ENCODE peak calls at places on chromosomes 12 and 14, in eight cellular contexts. M is Daoy; E is Ammon's horn; I is omental fat pad; O is Jurkat, Clone E6-1; S is AG09319; T is H4; R is left colon. Z is an unnamed sample.

GRCh38 chr12:124506145-124506831 is 61.1 kb downstream of the NCOR2 start:
- DNase-seq in R (peak; percentile 82), S (no peak), O (no peak), I (peak; percentile 48), E (peak; percentile 58), M (peak; percentile 80), T (peak; percentile 58), Z (peak; percentile 73)

GRCh38 chr14:100671386-100671901 is 55.2 kb upstream of the DLK1 start:
- DNase-seq in E (no peak), T (no peak), R (no peak), I (no peak), S (no peak), M (no peak), O (no peak), Z (no peak)

GRCh38 chr12:108367436-108367835 is 28.3 kb upstream of the CMKLR1 start:
- DNase-seq in T (peak; percentile 25), S (peak; percentile 57), I (no peak), E (peak; percentile 40), M (peak; percentile 86), O (no peak), R (no peak), Z (no peak)

GRCh38 chr12:132600048-132601032 is 10.0 kb downstream of the LRCOL1 start:
- DNase-seq in R (peak; percentile 86), T (peak; percentile 60), S (no peak), I (no peak), E (peak; percentile 71), O (no peak), M (peak; percentile 73), Z (no peak)

GRCh38 chr14:55702501-55702900 is 122.5 kb downstream of the KTN1 start:
- DNase-seq in M (no peak), E (no peak), O (no peak), R (no peak), S (no peak), I (no peak), T (no peak), Z (no peak)

GRCh38 chr12:57069522-57069921 is 9.1 kb downstream of the NEMP1 start:
- DNase-seq in R (no peak), O (peak; percentile 77), T (peak; percentile 57), I (peak; percentile 33), E (peak; percentile 91), S (peak; percentile 75), M (peak; percentile 62), Z (no peak)

GRCh38 chr12:131929530-131930456 is 717 bp downstream of the PUS1 start:
- DNase-seq in T (no peak), M (no peak), E (no peak), R (peak; percentile 58), O (no peak), I (no peak), S (no peak), Z (no peak)

GRCh38 chr14:55604900-55605418 is 25.0 kb downstream of the KTN1 start:
- DNase-seq in I (no peak), M (no peak), R (no peak), S (no peak), E (no peak), T (no peak), O (no peak), Z (no peak)

GRCh38 chr12:75048763-75049162 is 160.9 kb downstream of the KCNC2 start:
- DNase-seq in R (no peak), M (no peak), T (no peak), O (no peak), I (no peak), S (no peak), E (no peak), Z (no peak)

GRCh38 chr12:101051151-101051550 is 158.9 kb downstream of the SLC5A8 start:
- DNase-seq in O (no peak), I (no peak), E (no peak), T (peak; percentile 42), R (no peak), M (no peak), S (no peak), Z (peak; percentile 39)

GRCh38 chr14:90140298-90140955 is 78.6 kb downstream of the KCNK13 start:
- DNase-seq in I (no peak), R (no peak), T (peak; percentile 68), O (no peak), E (no peak), M (peak; percentile 78), S (no peak), Z (no peak)

GRCh38 chr12:110199360-110200123 is 75.4 kb downstream of the IFT81 start:
- DNase-seq in T (peak; percentile 43), O (peak; percentile 10), R (no peak), M (peak; percentile 65), S (peak; percentile 32), I (no peak), E (no peak), Z (no peak)

GRCh38 chr12:57454566-57455373 is at the start of gene INHBE:
- DNase-seq in R (no peak), O (no peak), M (peak; percentile 58), E (no peak), T (peak; percentile 89), I (no peak), S (peak; percentile 89), Z (peak; percentile 57)

GRCh38 chr12:118780939-118781338 is 200.4 kb upstream of the SRRM4 start:
- DNase-seq in E (no peak), T (no peak), R (no peak), M (no peak), I (no peak), O (no peak), S (no peak), Z (no peak)

GRCh38 chr14:91373591-91374245 is 43.9 kb downstream of the CCDC88C start:
- DNase-seq in R (no peak), E (no peak), I (no peak), M (no peak), O (no peak), T (no peak), S (no peak), Z (no peak)

GRCh38 chr12:120286768-120287490 is 4.8 kb downstream of the RNU4-2 start:
- DNase-seq in O (no peak), S (no peak), E (no peak), I (no peak), T (no peak), R (no peak), M (no peak), Z (no peak)

GRCh38 chr14:89454971-89455370 is 37.9 kb upstream of the FOXN3 start:
- DNase-seq in E (no peak), M (no peak), S (no peak), T (no peak), O (no peak), I (no peak), R (no peak), Z (no peak)

GRCh38 chr12:130761537-130762318 is 45.6 kb upstream of the RIMBP2 start:
- DNase-seq in R (peak; percentile 48), I (no peak), E (peak; percentile 75), T (no peak), M (peak; percentile 78), O (peak; percentile 20), S (no peak), Z (no peak)

GRCh38 chr12:130588696-130589095 is 127.4 kb downstream of the RIMBP2 start:
- DNase-seq in O (peak; percentile 48), T (no peak), I (no peak), E (no peak), R (no peak), S (no peak), M (no peak), Z (no peak)

GRCh38 chr14:100778078-100778927 is 47.6 kb upstream of the MEG3 start:
- DNase-seq in O (no peak), E (no peak), S (no peak), M (no peak), I (no peak), R (no peak), T (no peak), Z (no peak)

GRCh38 chr14:94132285-94132887 is 3.0 kb upstream of the IFI27L2 start:
- DNase-seq in O (peak; percentile 66), I (no peak), M (peak; percentile 63), T (no peak), E (peak; percentile 65), R (peak; percentile 50), S (no peak), Z (no peak)

GRCh38 chr12:6312529-6313325 is 2.2 kb downstream of the PLEKHG6 start:
- DNase-seq in E (no peak), I (no peak), T (peak; percentile 68), M (peak; percentile 48), O (no peak), R (peak; percentile 88), S (no peak), Z (no peak)

GRCh38 chr14:88630565-88630964 is 67.7 kb downstream of the ZC3H14 start:
- DNase-seq in M (peak; percentile 90), S (peak; percentile 41), O (no peak), E (no peak), R (no peak), T (peak; percentile 70), I (no peak), Z (peak; percentile 19)

GRCh38 chr12:28265435-28266042 is 75.3 kb downstream of the CCDC91 start:
- DNase-seq in O (no peak), M (no peak), T (no peak), R (no peak), S (no peak), E (no peak), I (no peak), Z (no peak)

GRCh38 chr14:35986219-35986573 is 160.1 kb downstream of the BRMS1L start:
- DNase-seq in I (no peak), S (no peak), E (no peak), O (peak; percentile 76), T (peak; percentile 43), M (no peak), R (no peak), Z (no peak)

GRCh38 chr12:111819191-111820158 is 22.6 kb upstream of the MAPKAPK5 start:
- DNase-seq in R (no peak), O (no peak), S (no peak), M (no peak), E (no peak), I (no peak), T (no peak), Z (no peak)

GRCh38 chr14:102262894-102263462 is 42.0 kb downstream of the MOK start:
- DNase-seq in I (no peak), T (peak; percentile 10), E (peak; percentile 10), M (peak; percentile 93), O (no peak), R (no peak), S (no peak), Z (no peak)

GRCh38 chr12:112005419-112006395 is 7.3 kb downstream of the TMEM116 start:
- DNase-seq in R (peak; percentile 63), O (no peak), S (no peak), M (no peak), E (no peak), T (no peak), I (no peak), Z (no peak)

GRCh38 chr14:77140343-77140936 is 1.2 kb downstream of the ZDHHC22 start:
- DNase-seq in E (no peak), M (peak; percentile 40), R (no peak), T (no peak), S (no peak), I (no peak), O (no peak), Z (no peak)

GRCh38 chr14:96297000-96297399 is 41.0 kb downstream of the BDKRB1 start:
- DNase-seq in R (no peak), T (peak; percentile 12), O (peak; percentile 16), I (no peak), E (no peak), M (no peak), S (no peak), Z (no peak)

GRCh38 chr14:65780566-65780965 is 368.0 kb downstream of the FUT8 start:
- DNase-seq in I (no peak), E (no peak), R (no peak), M (no peak), S (no peak), T (no peak), O (no peak), Z (no peak)

GRCh38 chr14:74875941-74876913 is at the start of gene PROX2:
- DNase-seq in R (no peak), T (no peak), O (no peak), S (no peak), M (no peak), I (no peak), E (peak; percentile 53), Z (no peak)

GRCh38 chr12:108854055-108854452 is 3.3 kb downstream of the SSH1 start:
- DNase-seq in E (peak; percentile 22), O (no peak), M (peak; percentile 84), I (no peak), T (peak; percentile 63), R (no peak), S (peak; percentile 82), Z (peak; percentile 60)

GRCh38 chr12:26833692-26834168 is 736 bp upstream of the ITPR2 start:
- DNase-seq in R (peak; percentile 71), I (no peak), S (no peak), E (no peak), O (peak; percentile 51), T (no peak), M (peak; percentile 39), Z (no peak)

Z was measured in BJ.